ENCODE peak calls at places on chromosomes 2 and 18, in ten cellular contexts. K is fibroblast of lung, X is IMR-90, A is neuronal stem cell, T is cardiac muscle cell, Z is vagina, Y is uterus, M is A549, C is upper lobe of right lung, H is lower lobe of right lung. F is an unnamed sample.
A peak's percentile ranks its signal among the peaks of the same experiment; 100 is the strongest.

GRCh38 chr2:85503611-85504433 is 35.1 kb upstream of the MAT2A start:
- DNase-seq in A (no peak), K (peak; percentile 76), H (no peak), C (no peak), T (no peak), M (no peak), Z (no peak), X (peak; percentile 39), Y (no peak), F (no peak)

GRCh38 chr2:146584316-146584715 is 1260.5 kb upstream of the ACVR2A start:
- DNase-seq in Z (no peak), H (no peak), T (no peak), K (no peak), M (no peak), Y (no peak), X (no peak), C (no peak), A (no peak), F (no peak)

GRCh38 chr2:27049422-27050280 is 1.8 kb upstream of the AGBL5 start:
- DNase-seq in Z (no peak), A (no peak), M (no peak), T (no peak), K (no peak), C (peak; percentile 82), H (peak; percentile 71), X (no peak), Y (no peak), F (no peak)

GRCh38 chr2:191631754-191632153 is 46.2 kb upstream of the NABP1 start:
- DNase-seq in Y (no peak), A (no peak), K (peak; percentile 45), H (peak; percentile 73), X (peak; percentile 66), T (peak; percentile 86), M (peak; percentile 52), C (peak; percentile 77), Z (no peak), F (no peak)

GRCh38 chr18:47775961-47776360 is 154.5 kb downstream of the SMAD2 start:
- DNase-seq in X (peak; percentile 21), T (peak; percentile 41), C (no peak), H (no peak), Y (no peak), A (no peak), K (no peak), Z (peak; percentile 12), M (peak; percentile 47), F (no peak)

GRCh38 chr2:145800201-145801091 is 1280.5 kb upstream of the ZEB2 start:
- DNase-seq in A (no peak), K (peak; percentile 54), M (peak; percentile 82), C (no peak), X (no peak), Y (no peak), Z (no peak), T (peak; percentile 27), H (no peak), F (no peak)

GRCh38 chr2:161369311-161369710 is 46.8 kb upstream of the TBR1 start:
- DNase-seq in C (no peak), M (no peak), Y (no peak), Z (no peak), A (no peak), H (no peak), K (no peak), T (no peak), X (peak; percentile 8), F (no peak)

GRCh38 chr2:237324446-237325236 is 89.3 kb downstream of the COL6A3 start:
- DNase-seq in A (no peak), X (peak; percentile 85), Y (peak; percentile 56), H (no peak), M (no peak), T (peak; percentile 80), K (peak; percentile 53), Z (peak; percentile 22), C (no peak), F (no peak)

GRCh38 chr2:44168684-44169154 is at the start of gene PPM1B:
- DNase-seq in T (no peak), Z (no peak), K (no peak), X (no peak), H (peak; percentile 99), C (peak; percentile 100), A (no peak), M (no peak), Y (no peak), F (no peak)

GRCh38 chr18:76414936-76415621 is 80.0 kb downstream of the ZNF516 start:
- DNase-seq in Z (no peak), Y (no peak), K (no peak), M (no peak), C (no peak), A (no peak), X (no peak), T (no peak), H (no peak), F (no peak)

GRCh38 chr2:41410011-41410410 is 637.8 kb upstream of the PKDCC start:
- DNase-seq in Z (no peak), H (no peak), Y (no peak), T (no peak), X (no peak), M (no peak), K (no peak), C (no peak), A (no peak), F (no peak)

GRCh38 chr2:139790807-139791206 is 1010.6 kb upstream of the NXPH2 start:
- DNase-seq in M (peak; percentile 36), X (no peak), Y (no peak), T (peak; percentile 57), A (no peak), C (no peak), H (no peak), K (peak; percentile 23), Z (no peak), F (no peak)

GRCh38 chr2:50820176-50820575 is 211.8 kb downstream of the NRXN1 start:
- DNase-seq in T (no peak), X (no peak), Z (no peak), H (no peak), A (no peak), C (no peak), Y (no peak), K (no peak), M (no peak), F (no peak)

GRCh38 chr2:100832885-100833284 is 12.9 kb downstream of the NPAS2 start:
- DNase-seq in M (no peak), Y (no peak), H (no peak), X (peak; percentile 68), T (no peak), C (no peak), Z (no peak), K (peak; percentile 40), A (no peak), F (no peak)

GRCh38 chr2:2331905-2332280 is 818 bp upstream of the MYT1L start:
- DNase-seq in M (no peak), Z (no peak), H (no peak), C (no peak), Y (no peak), K (no peak), A (peak; percentile 14), X (no peak), T (no peak), F (no peak)

GRCh38 chr2:16653083-16653375 is 12.6 kb downstream of the CYRIA start:
- DNase-seq in K (no peak), T (no peak), C (no peak), H (no peak), M (no peak), Y (peak; percentile 48), A (no peak), Z (no peak), X (no peak), F (no peak)
- H3K4me1 ChIP-seq in K (peaks cover 18% of the 10 kb centered on the region), T (peaks cover 10% of the 10 kb centered on the region), C (peaks cover 80% of the 10 kb centered on the region), H (peaks cover 86% of the 10 kb centered on the region), M (no peaks in the 10 kb centered on the region), Y (peaks cover 20% of the 10 kb centered on the region), A (peaks cover 17% of the 10 kb centered on the region), Z (peaks cover 97% of the 10 kb centered on the region), X (peaks cover 30% of the 10 kb centered on the region), F (no peaks in the 10 kb centered on the region)

DNA sequence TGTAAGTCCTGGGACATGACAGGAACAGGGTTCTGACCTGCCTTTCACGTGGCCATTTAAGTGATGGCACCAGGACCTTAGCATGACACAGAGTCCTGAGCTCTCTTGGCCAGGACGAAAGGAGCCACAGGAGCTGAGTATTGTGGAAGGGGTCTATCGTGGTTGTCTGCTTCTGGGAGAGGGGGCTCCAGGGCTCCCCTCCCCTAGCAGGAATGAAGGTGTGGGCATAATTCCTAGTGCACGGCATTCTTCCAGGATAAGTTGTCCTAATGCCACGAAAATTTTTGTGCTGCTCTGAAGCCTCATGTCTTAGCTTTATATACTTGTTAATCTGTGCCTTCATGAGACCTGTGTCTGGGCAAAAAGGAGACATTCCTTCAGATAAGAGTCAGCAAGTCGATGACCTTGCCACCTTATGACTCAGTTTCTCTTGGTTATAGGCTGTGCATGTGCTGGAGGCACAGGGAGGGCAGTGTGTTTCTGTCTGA is 17.1 kb downstream of the GATA6 start:
- DNase-seq in Z (no peak), X (no peak), K (peak; percentile 65), C (no peak), Y (no peak), M (no peak), A (no peak), H (no peak), T (no peak), F (no peak)
- H3K27ac ChIP-seq in Z (no peak overlapping the region), X (no peak overlapping the region), K (no peak overlapping the region), C (peak overlapping the region; percentile 27), Y (peak overlapping the region; percentile 87), M (no peak overlapping the region), A (no peak overlapping the region), H (peak overlapping the region; percentile 22), T (peak overlapping the region; percentile 83), F (no peak overlapping the region)

GRCh38 chr2:207479198-207479785 is 50.5 kb upstream of the CREB1 start:
- DNase-seq in Y (no peak), K (peak; percentile 48), T (no peak), C (no peak), M (no peak), H (no peak), A (no peak), Z (no peak), X (peak; percentile 70), F (no peak)
- H3K4me1 ChIP-seq in Y (no peaks in the 10 kb centered on the region), K (peaks cover 2% of the 10 kb centered on the region), T (peaks cover 19% of the 10 kb centered on the region), C (peaks cover 15% of the 10 kb centered on the region), M (peaks cover 32% of the 10 kb centered on the region), H (peaks cover 7% of the 10 kb centered on the region), A (peaks cover 2% of the 10 kb centered on the region), Z (no peaks in the 10 kb centered on the region), X (peaks cover 14% of the 10 kb centered on the region), F (peaks cover 5% of the 10 kb centered on the region)

GRCh38 chr2:222864296-222864695 is 3.5 kb downstream of the ACSL3 start:
- DNase-seq in A (peak; percentile 17), T (peak; percentile 79), C (no peak), H (no peak), K (peak; percentile 77), X (peak; percentile 84), M (peak; percentile 43), Y (peak; percentile 27), Z (no peak), F (no peak)

GRCh38 chr2:222862068-222862914 is 1.5 kb downstream of the ACSL3 start:
- DNase-seq in X (peak; percentile 62), C (no peak), A (no peak), Y (no peak), Z (no peak), T (peak; percentile 61), H (no peak), M (peak; percentile 41), K (peak; percentile 57), F (no peak)

GRCh38 chr2:222866358-222866960 is 5.6 kb downstream of the ACSL3 start:
- DNase-seq in M (no peak), C (no peak), X (no peak), T (no peak), Z (no peak), H (no peak), K (no peak), A (no peak), Y (no peak), F (no peak)

GRCh38 chr2:222862915-222863544 is 2.2 kb downstream of the ACSL3 start:
- DNase-seq in Y (no peak), T (peak; percentile 15), M (no peak), C (no peak), A (no peak), H (no peak), X (no peak), K (peak; percentile 12), Z (no peak), F (no peak)

GRCh38 chr2:222865301-222865700 is 4.5 kb downstream of the ACSL3 start:
- DNase-seq in K (no peak), H (no peak), Y (no peak), X (no peak), C (no peak), A (no peak), M (no peak), Z (no peak), T (no peak), F (no peak)
- H3K27ac ChIP-seq in K (no peak overlapping the region), H (no peak overlapping the region), Y (no peak overlapping the region), X (no peak overlapping the region), C (no peak overlapping the region), A (no peak overlapping the region), M (no peak overlapping the region), Z (no peak overlapping the region), T (peak overlapping the region; percentile 44), F (no peak overlapping the region)